ENCODE peak calls at places on chromosomes 5 and 9, in six cellular contexts. V is H1, P is PC-3, X is tibial artery, F is Peyer's patch, L is psoas muscle. Z is an unnamed sample.

GRCh38 chr5:41921874-41922273 is 3.2 kb upstream of the FBXO4 start:
- DNase-seq in P (peak; percentile 90), F (no peak), V (no peak), L (no peak), X (no peak), Z (peak; percentile 33)

GRCh38 chr5:57004800-57005199 is 52.9 kb upstream of the MIER3 start:
- DNase-seq in X (no peak), L (no peak), V (no peak), F (no peak), P (peak; percentile 88), Z (no peak)

GRCh38 chr5:83608122-83608521 is 112.5 kb downstream of the HAPLN1 start:
- DNase-seq in P (peak; percentile 67), X (no peak), F (no peak), L (no peak), V (peak; percentile 62), Z (peak; percentile 50)

GRCh38 chr5:138212828-138213160 is 329 bp downstream of the CDC23 start:
- DNase-seq in P (no peak), F (no peak), L (peak; percentile 17), X (no peak), V (no peak), Z (no peak)

GRCh38 chr9:132197856-132198550 is 36.1 kb downstream of the NTNG2 start:
- DNase-seq in X (no peak), P (no peak), F (no peak), L (no peak), V (no peak), Z (no peak)

GRCh38 chr5:127088226-127088625 is 14.9 kb upstream of the C5orf63 start:
- DNase-seq in X (no peak), F (no peak), P (peak; percentile 71), V (no peak), L (peak; percentile 11), Z (peak; percentile 99)

GRCh38 chr5:72569423-72569939 is 62.3 kb upstream of the ZNF366 start:
- DNase-seq in F (no peak), V (no peak), X (no peak), P (no peak), L (no peak), Z (no peak)

GRCh38 chr5:36875051-36875788 is 1.3 kb upstream of the NIPBL start:
- DNase-seq in V (no peak), P (peak; percentile 57), F (peak; percentile 63), X (peak; percentile 72), L (peak; percentile 50), Z (peak; percentile 28)

GRCh38 chr9:12426198-12426864 is 266.9 kb upstream of the TYRP1 start:
- DNase-seq in X (no peak), L (no peak), V (peak; percentile 49), P (peak; percentile 41), F (no peak), Z (no peak)

GRCh38 chr5:179900707-179901106 is 7.0 kb downstream of the TBC1D9B start:
- DNase-seq in V (no peak), F (no peak), X (no peak), L (peak; percentile 45), P (no peak), Z (no peak)

GRCh38 chr5:13250450-13251291 is 693.8 kb downstream of the DNAH5 start:
- DNase-seq in L (no peak), X (no peak), V (no peak), P (peak; percentile 52), F (no peak), Z (no peak)

GRCh38 chr9:124127290-124127646 is 115.7 kb downstream of the LHX2 start:
- DNase-seq in F (no peak), X (no peak), P (no peak), L (no peak), V (no peak), Z (no peak)

GRCh38 chr5:7671420-7671819 is 179.5 kb downstream of the CFAP90 start:
- DNase-seq in V (no peak), L (no peak), F (no peak), X (no peak), P (no peak), Z (no peak)

GRCh38 chr5:83513081-83513480 is 41.5 kb downstream of the VCAN start:
- DNase-seq in P (no peak), X (no peak), F (no peak), V (no peak), L (no peak), Z (no peak)

GRCh38 chr5:137960819-137961218 is 71.6 kb downstream of the PKD2L2 start:
- DNase-seq in V (no peak), X (no peak), F (no peak), P (no peak), L (no peak), Z (no peak)

GRCh38 chr5:54671111-54671531 is 153.6 kb downstream of the SNX18 start:
- DNase-seq in F (no peak), V (no peak), L (no peak), P (no peak), X (no peak), Z (no peak)

GRCh38 chr9:20703146-20703545 is 19.1 kb downstream of the FOCAD start:
- DNase-seq in L (no peak), V (no peak), P (no peak), X (no peak), F (no peak), Z (no peak)

GRCh38 chr9:92669527-92669889 is 423 bp downstream of the IPPK start:
- DNase-seq in X (no peak), P (no peak), V (peak; percentile 56), F (peak; percentile 62), L (peak; percentile 35), Z (no peak)

GRCh38 chr9:134226221-134226930 is 62.0 kb upstream of the RNU6ATAC start:
- DNase-seq in V (no peak), L (no peak), P (no peak), F (no peak), X (no peak), Z (no peak)

GRCh38 chr5:25754895-25755294 is 1110.1 kb upstream of the CDH10 start:
- DNase-seq in L (no peak), P (peak; percentile 36), V (no peak), F (no peak), X (no peak), Z (no peak)

GRCh38 chr9:71157731-71158130 is 36.3 kb upstream of the TRPM3 start:
- DNase-seq in P (no peak), F (no peak), L (no peak), X (no peak), V (no peak), Z (no peak)

GRCh38 chr5:175872287-175873089 is 1.1 kb downstream of the CPLX2 start:
- DNase-seq in F (no peak), X (no peak), P (no peak), L (no peak), V (peak; percentile 69), Z (no peak)

GRCh38 chr5:124103671-124104070 is 591.7 kb downstream of the CSNK1G3 start:
- DNase-seq in F (no peak), P (peak; percentile 84), L (no peak), X (no peak), V (no peak), Z (peak; percentile 5)

GRCh38 chr9:107175826-107176500 is 107.1 kb upstream of the RAD23B start:
- DNase-seq in V (no peak), P (no peak), F (no peak), X (no peak), L (no peak), Z (no peak)

GRCh38 chr9:126261584-126262356 is 64.9 kb upstream of the MVB12B start:
- DNase-seq in L (no peak), P (no peak), X (no peak), F (no peak), V (no peak), Z (no peak)

GRCh38 chr5:135478938-135479337 is 26.8 kb upstream of the TIFAB start:
- DNase-seq in V (no peak), F (no peak), X (peak; percentile 29), P (no peak), L (no peak), Z (no peak)

GRCh38 chr5:4883388-4883787 is 256.7 kb upstream of the ADAMTS16 start:
- DNase-seq in L (no peak), F (no peak), X (no peak), P (no peak), V (no peak), Z (no peak)

DNA sequence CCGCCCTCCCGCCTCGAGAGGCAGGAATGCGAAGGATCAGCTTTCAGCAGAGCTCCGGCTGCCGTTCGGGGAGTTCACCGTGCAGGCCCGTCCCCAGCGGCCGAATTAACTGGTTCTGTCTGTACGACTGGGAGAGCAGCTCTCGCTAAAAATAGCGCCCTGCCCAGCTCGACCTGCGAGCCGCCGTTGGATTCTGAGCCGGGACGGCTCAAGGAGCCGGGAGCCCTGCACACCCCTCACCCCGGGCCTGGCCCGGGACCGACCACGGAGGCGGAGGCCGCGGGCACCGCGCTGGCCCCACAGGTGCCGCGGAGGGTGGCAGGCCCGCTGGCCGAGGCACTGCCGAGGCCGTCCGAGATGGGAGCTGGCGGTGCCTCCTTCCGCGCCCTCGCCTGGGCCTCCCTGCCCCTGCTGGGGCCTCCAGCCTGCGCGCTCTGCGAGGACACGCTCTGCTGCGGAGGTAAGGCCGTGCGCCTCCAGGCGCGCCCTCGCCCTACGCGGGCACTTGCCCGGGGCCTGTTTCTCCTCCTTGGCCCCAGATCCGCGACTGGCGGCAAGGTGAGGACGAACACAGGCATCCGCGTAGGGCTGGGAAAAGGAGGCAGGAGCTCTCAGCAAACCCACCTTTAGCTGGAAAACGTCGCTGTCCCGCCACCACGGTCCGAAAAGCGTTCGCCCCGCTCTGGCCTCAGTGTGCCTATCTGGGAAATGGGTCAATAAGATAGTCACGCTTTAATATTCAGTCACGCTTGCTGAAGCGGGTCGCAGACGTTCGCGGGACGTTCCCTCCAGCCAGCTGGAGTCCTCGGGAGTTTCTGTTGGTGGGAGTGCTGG is 53.0 kb upstream of the DAB2IP start:
- DNase-seq in F (peak; percentile 57), L (peak; percentile 83), X (peak; percentile 91), V (peak; percentile 88), P (peak; percentile 82), Z (peak; percentile 74)
- TF ChIP-seq CTCF in F (no peak), L (peak; percentile 22), X (peak; percentile 28), V (peak; percentile 26), P (no peak), Z (peak; percentile 59)

GRCh38 chr5:40780199-40780598 is 18.0 kb downstream of the PRKAA1 start:
- DNase-seq in V (no peak), P (peak; percentile 45), F (no peak), X (no peak), L (no peak), Z (no peak)
- H3K27ac ChIP-seq in V (no peak overlapping the region), P (no peak overlapping the region), F (no peak overlapping the region), X (no peak overlapping the region), L (no peak overlapping the region), Z (no peak overlapping the region)

GRCh38 chr5:43296835-43297234 is 16.4 kb downstream of the HMGCS1 start:
- DNase-seq in L (no peak), F (no peak), X (no peak), P (no peak), V (no peak), Z (no peak)

GRCh38 chr5:43295202-43295601 is 18.0 kb downstream of the HMGCS1 start:
- DNase-seq in P (no peak), V (no peak), L (no peak), F (no peak), X (no peak), Z (no peak)

GRCh38 chr5:43300112-43300511 is 13.1 kb downstream of the HMGCS1 start:
- DNase-seq in F (no peak), P (no peak), V (no peak), L (no peak), X (no peak), Z (no peak)

GRCh38 chr5:43301653-43302091 is 11.5 kb downstream of the HMGCS1 start:
- DNase-seq in L (no peak), X (no peak), V (no peak), P (no peak), F (no peak), Z (no peak)

GRCh38 chr5:43298459-43298858 is 14.8 kb downstream of the HMGCS1 start:
- DNase-seq in X (no peak), V (no peak), F (no peak), L (no peak), P (no peak), Z (no peak)
- H3K36me3 ChIP-seq in X (peaks cover 49% of the 10 kb centered on the region), V (peaks cover 79% of the 10 kb centered on the region), F (no peaks in the 10 kb centered on the region), L (peaks cover 4% of the 10 kb centered on the region), P (peaks cover 72% of the 10 kb centered on the region), Z (peaks cover 39% of the 10 kb centered on the region)

GRCh38 chr5:159104058-159104651 is 4.4 kb upstream of the EBF1 start:
- DNase-seq in F (peak; percentile 44), V (peak; percentile 65), P (peak; percentile 25), X (no peak), L (no peak), Z (peak; percentile 53)
- TF ChIP-seq CTCF in F (no peak), V (peak; percentile 45), P (peak; percentile 49), X (peak; percentile 40), L (peak; percentile 11), Z (peak; percentile 73)

Z was measured in brain microvascular endothelial cell.